ENCODE peak calls at places on chromosomes 6 and 20, in nine cellular contexts. U is colonic mucosa, S is heart right ventricle, J is ovary, G is right atrium auricular region, P is lung, E is cardiac muscle cell, R is tibial artery, I is adrenal gland. M is an unnamed sample.
A peak's percentile ranks its signal among the peaks of the same experiment; 100 is the strongest.

GRCh38 chr20:58991720-58992119 is 10.7 kb downstream of the NELFCD start:
- DNase-seq in J (no peak), S (no peak), P (no peak), I (no peak), R (peak; percentile 17), E (peak; percentile 33), U (no peak), G (no peak), M (peak; percentile 3)

GRCh38 chr6:157954150-157955117 is 27.2 kb upstream of the SYNJ2 start:
- DNase-seq in E (peak; percentile 65), U (peak; percentile 92), J (no peak), G (no peak), R (no peak), I (no peak), S (no peak), P (no peak), M (peak; percentile 71)

GRCh38 chr6:111818539-111819226 is 54.6 kb downstream of the FYN start:
- DNase-seq in S (no peak), R (no peak), J (no peak), E (no peak), P (no peak), G (no peak), U (no peak), I (no peak), M (no peak)

GRCh38 chr6:87848616-87849015 is 146.6 kb upstream of the AKIRIN2 start:
- DNase-seq in U (peak; percentile 50), P (no peak), S (peak; percentile 17), G (no peak), J (no peak), E (peak; percentile 29), I (no peak), R (no peak), M (peak; percentile 63)

GRCh38 chr20:31987744-31988143 is 19.8 kb downstream of the XKR7 start:
- DNase-seq in G (no peak), S (no peak), P (no peak), U (no peak), J (no peak), R (no peak), E (no peak), I (no peak), M (no peak)

GRCh38 chr6:13600036-13600435 is 15.1 kb upstream of the NOL7 start:
- DNase-seq in U (no peak), R (no peak), S (no peak), I (no peak), P (no peak), J (no peak), E (no peak), G (no peak), M (no peak)

GRCh38 chr6:30163090-30163917 is at the start of gene TRIM15:
- DNase-seq in U (peak; percentile 93), G (no peak), P (no peak), J (no peak), I (no peak), S (no peak), E (no peak), R (no peak), M (no peak)

GRCh38 chr6:156752666-156753301 is 24.4 kb upstream of the ARID1B start:
- DNase-seq in P (no peak), U (peak; percentile 43), R (no peak), E (no peak), G (no peak), I (peak; percentile 85), J (no peak), S (no peak), M (peak; percentile 62)

GRCh38 chr6:97282238-97282725 is 734 bp downstream of the MMS22L start:
- DNase-seq in I (no peak), S (no peak), R (no peak), G (no peak), U (peak; percentile 27), P (no peak), J (no peak), E (peak; percentile 14), M (no peak)

GRCh38 chr6:83429857-83430605 is 820 bp downstream of the ME1 start:
- DNase-seq in U (peak; percentile 58), E (peak; percentile 47), J (peak; percentile 31), P (peak; percentile 55), G (no peak), S (no peak), R (no peak), I (peak; percentile 20), M (peak; percentile 20)

GRCh38 chr6:3793545-3793944 is 42.0 kb upstream of the PXDC1 start:
- DNase-seq in I (no peak), J (no peak), P (no peak), R (no peak), S (no peak), U (no peak), G (no peak), E (no peak), M (no peak)

GRCh38 chr20:25360631-25361286 is 29.9 kb downstream of the ABHD12 start:
- DNase-seq in G (no peak), S (no peak), U (no peak), E (peak; percentile 62), P (no peak), I (no peak), J (peak; percentile 30), R (no peak), M (peak; percentile 22)

GRCh38 chr20:34771680-34772081 is 53.8 kb downstream of the NCOA6 start:
- DNase-seq in P (no peak), G (no peak), I (no peak), R (no peak), S (no peak), J (no peak), E (peak; percentile 29), U (no peak), M (no peak)

GRCh38 chr6:49978332-49979226 is 9.2 kb upstream of the DEFB113 start:
- DNase-seq in S (no peak), E (no peak), P (no peak), R (no peak), G (no peak), I (no peak), J (no peak), U (no peak), M (no peak)

GRCh38 chr6:53246924-53247323 is 98.3 kb upstream of the GCM1 start:
- DNase-seq in R (no peak), J (no peak), U (no peak), G (no peak), P (no peak), I (no peak), S (no peak), E (no peak), M (no peak)

GRCh38 chr6:90159452-90159851 is 137.2 kb downstream of the BACH2 start:
- DNase-seq in J (no peak), U (no peak), E (no peak), S (no peak), R (no peak), P (no peak), I (no peak), G (no peak), M (no peak)

GRCh38 chr6:90157441-90157840 is 139.2 kb downstream of the BACH2 start:
- DNase-seq in E (no peak), J (no peak), P (no peak), G (no peak), I (no peak), U (no peak), R (no peak), S (no peak), M (no peak)

GRCh38 chr6:90158945-90159344 is 137.7 kb downstream of the BACH2 start:
- DNase-seq in R (no peak), J (no peak), P (no peak), U (no peak), G (no peak), E (no peak), S (no peak), I (no peak), M (no peak)

GRCh38 chr6:90162648-90163409 is 133.8 kb downstream of the BACH2 start:
- DNase-seq in I (no peak), U (no peak), E (no peak), G (no peak), R (no peak), S (no peak), P (no peak), J (no peak), M (no peak)

GRCh38 chr6:90160013-90160412 is 136.6 kb downstream of the BACH2 start:
- DNase-seq in G (no peak), I (no peak), R (no peak), U (no peak), J (no peak), S (no peak), E (no peak), P (no peak), M (no peak)
- H3K27ac ChIP-seq in G (no peak overlapping the region), I (no peak overlapping the region), R (peak overlapping the region; percentile 67), U (no peak overlapping the region), J (no peak overlapping the region), S (no peak overlapping the region), E (no peak overlapping the region), P (no peak overlapping the region), M (no peak overlapping the region)

GRCh38 chr20:52311209-52311794 is 119.7 kb upstream of the ZFP64 start:
- DNase-seq in J (no peak), U (no peak), S (no peak), E (no peak), P (no peak), G (no peak), I (no peak), R (no peak), M (no peak)
- H3K4me3 ChIP-seq in J (no peak overlapping the region), U (no peak overlapping the region), S (no peak overlapping the region), E (no peak overlapping the region), P (no peak overlapping the region), G (no peak overlapping the region), I (no peak overlapping the region), R (no peak overlapping the region), M (no peak overlapping the region)

GRCh38 chr6:121633309-121633708 is 197.9 kb downstream of the GJA1 start:
- DNase-seq in R (no peak), I (no peak), J (no peak), E (no peak), S (no peak), P (no peak), U (no peak), G (no peak), M (no peak)
- H3K9me3 ChIP-seq in R (no peaks in the 10 kb centered on the region), I (peaks cover 14% of the 10 kb centered on the region), J (no peaks in the 10 kb centered on the region), E (no peaks in the 10 kb centered on the region), S (no peaks in the 10 kb centered on the region), P (peaks cover 7% of the 10 kb centered on the region), U (no peaks in the 10 kb centered on the region), G (peaks cover 22% of the 10 kb centered on the region), M (no peaks in the 10 kb centered on the region)

GRCh38 chr6:135021310-135022049 is 33.1 kb downstream of the HBS1L start:
- DNase-seq in U (no peak), E (no peak), R (no peak), J (no peak), P (no peak), G (no peak), S (no peak), I (no peak), M (no peak)

GRCh38 chr6:135025175-135025574 is 29.4 kb downstream of the HBS1L start:
- DNase-seq in R (no peak), U (no peak), G (no peak), I (no peak), J (no peak), P (no peak), E (no peak), S (no peak), M (no peak)

GRCh38 chr6:135022050-135022697 is 32.4 kb downstream of the HBS1L start:
- DNase-seq in I (no peak), U (no peak), S (no peak), G (no peak), J (no peak), R (no peak), E (no peak), P (no peak), M (no peak)

GRCh38 chr6:135030056-135030473 is 24.6 kb downstream of the HBS1L start:
- DNase-seq in S (no peak), P (no peak), G (no peak), J (no peak), E (no peak), U (no peak), R (no peak), I (no peak), M (no peak)

GRCh38 chr6:135025775-135026174 is 28.8 kb downstream of the HBS1L start:
- DNase-seq in G (no peak), J (no peak), E (no peak), I (no peak), U (no peak), P (no peak), R (no peak), S (no peak), M (no peak)
- H3K27ac ChIP-seq in G (no peak overlapping the region), J (no peak overlapping the region), E (no peak overlapping the region), I (no peak overlapping the region), U (no peak overlapping the region), P (no peak overlapping the region), R (no peak overlapping the region), S (no peak overlapping the region), M (no peak overlapping the region)